ENCODE peak calls at places on chromosomes 13 and 19, in five cellular contexts. Y is body of pancreas, C is astrocyte of the spinal cord, J is AG09309, I is IMR-90. Z is an unnamed sample.

GRCh38 chr13:113485545-113485944 is 5.0 kb downstream of the DCUN1D2 start:
- DNase-seq in C (no peak), J (no peak), Y (no peak), I (no peak), Z (no peak)

GRCh38 chr13:99313473-99313872 is 6.3 kb upstream of the GPR183 start:
- DNase-seq in Y (no peak), C (no peak), I (no peak), J (no peak), Z (no peak)

GRCh38 chr13:82358284-82358683 is 1524.0 kb downstream of the SLITRK1 start:
- DNase-seq in J (no peak), C (no peak), Y (no peak), I (no peak), Z (no peak)

GRCh38 chr13:95494082-95494681 is 58.3 kb upstream of the CLDN10 start:
- DNase-seq in I (peak; percentile 62), J (peak; percentile 28), C (peak; percentile 75), Y (no peak), Z (peak; percentile 40)

GRCh38 chr13:51364404-51365008 is 25.0 kb downstream of the SERPINE3 start:
- DNase-seq in C (peak; percentile 83), I (peak; percentile 79), Y (no peak), J (no peak), Z (no peak)

GRCh38 chr19:49111218-49111998 is 2.8 kb upstream of the LIN7B start:
- DNase-seq in C (no peak), Y (no peak), I (no peak), J (no peak), Z (no peak)

GRCh38 chr19:7679017-7679720 is 1.5 kb upstream of the TRAPPC5 start:
- DNase-seq in Y (no peak), I (no peak), C (no peak), J (no peak), Z (no peak)

GRCh38 chr19:29526730-29527499 is 1.1 kb downstream of the VSTM2B start:
- DNase-seq in Y (no peak), I (no peak), C (no peak), J (no peak), Z (no peak)

GRCh38 chr13:76505437-76505836 is 380.8 kb downstream of the KCTD12 start:
- DNase-seq in Y (no peak), C (no peak), J (no peak), I (no peak), Z (no peak)

GRCh38 chr13:106709509-106709908 is 141.6 kb upstream of the ARGLU1 start:
- DNase-seq in I (no peak), J (no peak), C (peak; percentile 19), Y (no peak), Z (no peak)

GRCh38 chr13:31476266-31476665 is 263.1 kb upstream of the RXFP2 start:
- DNase-seq in Y (no peak), J (peak; percentile 60), I (peak; percentile 85), C (peak; percentile 79), Z (no peak)

GRCh38 chr19:33388817-33389573 is 15.5 kb downstream of the CEBPG start:
- DNase-seq in J (no peak), C (no peak), Y (no peak), I (no peak), Z (no peak)

DNA sequence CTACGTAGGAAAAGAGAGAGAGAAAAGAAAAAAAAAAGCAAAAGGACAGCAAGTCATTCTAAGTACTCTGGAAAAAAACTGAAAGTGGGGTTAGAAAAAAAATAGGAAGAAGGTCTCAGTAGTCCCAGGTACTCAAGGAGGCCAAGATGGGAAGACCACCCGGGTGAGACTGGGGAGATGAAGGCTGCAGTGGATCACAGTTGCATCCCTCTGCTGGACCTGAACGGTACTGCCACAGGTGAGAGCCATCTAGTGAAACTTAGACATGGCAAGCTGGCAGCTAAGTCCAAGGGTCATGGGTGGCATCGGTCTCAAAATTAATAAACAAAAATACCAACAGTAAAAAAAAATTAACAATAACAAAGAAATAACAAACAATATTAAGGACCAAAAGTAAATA is 41.0 kb upstream of the ZNF91 start:
- DNase-seq in J (no peak), Y (no peak), I (no peak), C (no peak), Z (no peak)
- TF ChIP-seq CTCF in J (peak; percentile 16), Y (no peak), I (no peak), C (no peak), Z (peak; percentile 35)

GRCh38 chr13:38803566-38803965 is 116.7 kb downstream of the FREM2 start:
- DNase-seq in J (no peak), Y (no peak), C (no peak), I (no peak), Z (no peak)

GRCh38 chr13:38804536-38804935 is 117.7 kb downstream of the FREM2 start:
- DNase-seq in J (no peak), I (no peak), C (peak; percentile 35), Y (no peak), Z (peak; percentile 55)

GRCh38 chr13:38804061-38804460 is 117.2 kb downstream of the FREM2 start:
- DNase-seq in C (no peak), J (no peak), Y (no peak), I (no peak), Z (peak; percentile 30)
- H3K4me3 ChIP-seq in C (no peak overlapping the region), J (no peak overlapping the region), Y (no peak overlapping the region), I (no peak overlapping the region), Z (peak overlapping the region; percentile 38)

GRCh38 chr19:795691-796581 is 1.3 kb upstream of the PTBP1 start:
- DNase-seq in J (no peak), Y (no peak), I (no peak), C (no peak), Z (no peak)

GRCh38 chr19:797528-798414 is 519 bp downstream of the PTBP1 start:
- DNase-seq in J (peak; percentile 37), C (peak; percentile 87), Y (peak; percentile 92), I (peak; percentile 85), Z (no peak)

GRCh38 chr19:794989-795658 is 2.1 kb upstream of the PTBP1 start:
- DNase-seq in J (no peak), I (no peak), C (no peak), Y (no peak), Z (no peak)

GRCh38 chr19:798415-799075 is 1.3 kb downstream of the PTBP1 start:
- DNase-seq in C (no peak), Y (peak; percentile 58), J (no peak), I (no peak), Z (no peak)

DNA sequence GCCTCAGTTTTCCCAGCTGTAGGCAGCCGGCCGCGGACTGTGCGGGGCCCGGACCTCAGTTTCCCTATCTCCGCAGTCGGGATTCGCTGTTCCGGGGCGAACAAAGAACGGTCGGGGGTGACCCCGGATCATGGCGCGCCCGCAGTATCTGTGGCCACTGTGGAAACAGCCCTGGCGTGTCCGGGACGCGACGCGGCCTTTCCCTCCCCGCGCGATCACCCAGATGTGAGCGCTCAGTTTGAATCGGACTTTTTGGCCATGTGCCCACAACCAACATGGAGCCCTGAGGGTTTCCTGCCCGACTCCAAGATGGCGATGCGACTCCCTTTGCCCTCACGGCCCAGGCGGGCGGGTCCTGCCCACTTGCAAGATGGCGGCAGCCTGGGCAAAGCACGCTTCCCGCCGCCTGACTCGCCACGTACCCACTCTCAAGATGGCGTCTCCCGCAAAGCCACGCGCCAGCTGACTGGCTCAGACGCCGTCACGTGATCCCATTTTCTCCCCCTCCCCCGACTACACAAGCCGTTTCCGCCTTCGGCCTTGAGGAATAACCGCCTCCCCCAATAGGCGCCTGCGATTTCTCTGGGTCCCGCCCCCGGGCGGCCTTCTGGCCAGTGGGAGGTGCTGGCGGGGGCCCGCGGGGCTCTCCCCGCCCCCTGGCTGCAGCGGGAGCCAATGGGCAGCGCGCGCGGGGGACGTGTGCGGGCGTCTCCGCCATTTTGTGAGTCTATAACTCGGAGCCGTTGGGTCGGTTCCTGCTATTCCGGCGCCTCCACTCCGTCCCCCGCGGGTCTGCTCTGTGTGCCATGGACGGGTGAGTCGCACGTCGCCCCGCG is at the start of gene PTBP1:
- DNase-seq in Y (peak; percentile 100), I (peak; percentile 100), J (peak; percentile 100), C (peak; percentile 100), Z (peak; percentile 98)
- TF ChIP-seq CTCF in Y (no peak), I (no peak), J (peak; percentile 2), C (no peak), Z (no peak)

GRCh38 chr19:275000-275399 is 16.2 kb downstream of the PLPP2 start:
- DNase-seq in Y (no peak), C (no peak), I (no peak), J (no peak), Z (no peak)
- H3K4me3 ChIP-seq in Y (no peak overlapping the region), C (no peak overlapping the region), I (no peak overlapping the region), J (no peak overlapping the region), Z (no peak overlapping the region)

DNA sequence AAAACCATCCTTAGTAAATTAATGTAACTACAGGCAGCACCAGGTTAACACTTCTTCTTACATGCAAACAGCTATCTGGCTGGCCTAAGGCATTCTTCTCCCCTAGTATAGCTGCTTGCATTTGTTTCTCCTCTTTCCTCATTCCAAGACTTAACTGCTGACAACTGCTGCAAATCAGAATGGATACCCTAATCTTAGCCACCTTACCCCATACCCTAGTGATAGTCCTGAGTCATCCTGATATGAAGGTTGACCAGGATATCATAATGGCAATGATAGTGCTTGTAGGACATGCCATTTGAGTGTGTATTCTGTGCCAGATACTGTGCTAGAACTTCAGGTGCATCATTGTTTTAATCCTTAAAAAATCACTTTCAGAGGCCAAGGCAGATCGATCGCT is 138.2 kb upstream of the MAB21L1 start:
- DNase-seq in I (no peak), Y (no peak), J (no peak), C (no peak), Z (no peak)
- TF ChIP-seq CTCF in I (no peak), Y (no peak), J (no peak), C (no peak), Z (no peak)

GRCh38 chr19:38687837-38688378 is 40.5 kb downstream of the ACTN4 start:
- DNase-seq in J (no peak), Y (no peak), I (no peak), C (no peak), Z (no peak)

GRCh38 chr19:38684078-38684861 is 36.8 kb downstream of the ACTN4 start:
- DNase-seq in C (peak; percentile 95), Y (no peak), I (peak; percentile 91), J (peak; percentile 69), Z (peak; percentile 73)

GRCh38 chr19:38684862-38685665 is 37.6 kb downstream of the ACTN4 start:
- DNase-seq in Y (no peak), I (no peak), J (no peak), C (no peak), Z (no peak)

GRCh38 chr19:38686530-38686888 is 39.1 kb downstream of the ACTN4 start:
- DNase-seq in Y (no peak), C (no peak), I (no peak), J (no peak), Z (no peak)

DNA sequence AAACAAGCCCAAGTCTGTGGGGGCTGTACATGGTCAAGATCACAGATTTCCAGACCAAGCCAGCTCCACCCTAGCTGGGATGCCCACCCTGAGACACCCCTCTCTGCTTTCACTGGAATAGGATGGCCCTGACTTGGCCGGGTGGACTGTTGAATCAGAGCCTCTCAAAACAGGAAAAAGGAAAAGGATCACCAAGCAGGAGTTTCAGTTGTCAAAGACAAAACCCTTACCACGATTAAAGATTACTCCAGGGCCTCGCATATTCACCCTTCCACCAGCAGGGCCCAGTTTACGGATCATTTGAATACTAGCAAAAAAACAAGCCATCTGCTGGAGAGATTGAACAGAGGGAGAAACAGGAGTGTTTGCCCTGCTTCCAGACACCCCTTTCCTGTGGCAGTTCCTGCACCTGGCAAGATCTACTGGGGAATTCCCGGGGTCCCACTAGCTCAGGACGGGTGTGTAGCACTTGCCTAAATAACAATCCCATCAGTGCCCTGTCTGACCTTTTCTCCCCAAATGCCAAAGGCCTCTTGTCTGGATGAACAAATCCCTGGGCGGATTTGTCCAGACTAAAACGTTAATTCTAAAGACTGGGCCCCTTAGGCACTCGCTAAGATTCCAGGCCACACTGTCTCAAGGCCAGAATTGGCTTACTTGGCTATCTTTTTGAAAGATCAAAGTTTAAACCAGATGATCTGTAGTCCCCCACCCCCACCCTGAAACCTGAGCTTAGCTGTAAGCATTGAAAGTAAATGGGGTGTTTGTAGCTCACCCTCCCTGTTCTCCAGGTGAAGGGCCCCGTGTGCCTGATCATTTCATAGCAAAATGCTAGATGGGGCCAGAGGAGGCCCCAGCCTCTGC is 38.4 kb downstream of the ACTN4 start:
- DNase-seq in Y (no peak), C (peak; percentile 76), J (no peak), I (peak; percentile 73), Z (no peak)
- H3K4me3 ChIP-seq in Y (no peak overlapping the region), C (no peak overlapping the region), J (no peak overlapping the region), I (no peak overlapping the region), Z (no peak overlapping the region)